ENCODE peak calls at places on chromosomes 7 and 10, in four cellular contexts. One of them, this sample, is unnamed.

GRCh38 chr10:38038107-38038931 is 27.8 kb downstream of the ZNF33A start:
- DNase-seq in A673: no peak
- DNase-seq in ovary: no peak
- DNase-seq in cardiac fibroblast: no peak
- DNase-seq in this sample: peak

GRCh38 chr7:98617051-98617959 is at the start of gene NPTX2:
- DNase-seq in A673: peak
- DNase-seq in ovary: no peak
- DNase-seq in cardiac fibroblast: peak
- DNase-seq in this sample: no peak

GRCh38 chr10:15123749-15124184 is 26.6 kb downstream of the RPP38 start:
- DNase-seq in A673: no peak
- DNase-seq in ovary: no peak
- DNase-seq in cardiac fibroblast: peak
- DNase-seq in this sample: peak

GRCh38 chr10:74011762-74012161 is 13.8 kb downstream of the VCL start:
- DNase-seq in A673: peak
- DNase-seq in ovary: no peak
- DNase-seq in cardiac fibroblast: peak
- DNase-seq in this sample: no peak

GRCh38 chr7:113891031-113891350 is 27.8 kb downstream of the PPP1R3A start:
- DNase-seq in A673: no peak
- DNase-seq in ovary: no peak
- DNase-seq in cardiac fibroblast: no peak
- DNase-seq in this sample: no peak

GRCh38 chr10:112584276-112584675 is 137.3 kb downstream of the VTI1A start:
- DNase-seq in A673: no peak
- DNase-seq in ovary: no peak
- DNase-seq in cardiac fibroblast: no peak
- DNase-seq in this sample: no peak

GRCh38 chr7:96187735-96188622 is 133.9 kb downstream of the SLC25A13 start:
- DNase-seq in A673: peak
- DNase-seq in ovary: no peak
- DNase-seq in cardiac fibroblast: no peak
- DNase-seq in this sample: no peak

GRCh38 chr10:17905491-17905890 is 46.2 kb upstream of the SLC39A12 start:
- DNase-seq in A673: no peak
- DNase-seq in ovary: no peak
- DNase-seq in cardiac fibroblast: peak
- DNase-seq in this sample: no peak

GRCh38 chr10:101135151-101136006 is 4.3 kb downstream of the TLX1 start:
- DNase-seq in A673: no peak
- DNase-seq in ovary: no peak
- DNase-seq in cardiac fibroblast: no peak
- DNase-seq in this sample: no peak

GRCh38 chr10:78260141-78260540 is 226.5 kb downstream of the RPS24 start:
- DNase-seq in A673: no peak
- DNase-seq in ovary: no peak
- DNase-seq in cardiac fibroblast: peak
- DNase-seq in this sample: no peak

GRCh38 chr10:5817322-5818047 is 4.3 kb upstream of the GDI2 start:
- DNase-seq in A673: no peak
- DNase-seq in ovary: no peak
- DNase-seq in cardiac fibroblast: no peak
- DNase-seq in this sample: no peak

GRCh38 chr10:93566435-93567276 is at the start of gene FFAR4:
- DNase-seq in A673: no peak
- DNase-seq in ovary: no peak
- DNase-seq in cardiac fibroblast: peak
- DNase-seq in this sample: no peak

GRCh38 chr10:3395487-3395886 is 222.9 kb upstream of the PITRM1 start:
- DNase-seq in A673: no peak
- DNase-seq in ovary: no peak
- DNase-seq in cardiac fibroblast: no peak
- DNase-seq in this sample: no peak

GRCh38 chr7:44798649-44799275 is 2.3 kb downstream of the PPIA start:
- DNase-seq in A673: no peak
- DNase-seq in ovary: no peak
- DNase-seq in cardiac fibroblast: no peak
- DNase-seq in this sample: no peak

GRCh38 chr7:100933735-100934134 is 15.6 kb upstream of the MUC3A start:
- DNase-seq in A673: no peak
- DNase-seq in ovary: no peak
- DNase-seq in cardiac fibroblast: no peak
- DNase-seq in this sample: no peak

GRCh38 chr7:55415173-55415778 is 50.1 kb downstream of the LANCL2 start:
- DNase-seq in A673: peak
- DNase-seq in ovary: peak
- DNase-seq in cardiac fibroblast: peak
- DNase-seq in this sample: peak

GRCh38 chr7:55463863-55464262 is 98.7 kb downstream of the LANCL2 start:
- DNase-seq in A673: no peak
- DNase-seq in ovary: no peak
- DNase-seq in cardiac fibroblast: no peak
- DNase-seq in this sample: no peak

GRCh38 chr7:77923419-77923818 is 124.8 kb downstream of the PHTF2 start:
- DNase-seq in A673: no peak
- DNase-seq in ovary: no peak
- DNase-seq in cardiac fibroblast: peak
- DNase-seq in this sample: no peak

GRCh38 chr10:64396105-64396504 is 874.9 kb downstream of the REEP3 start:
- DNase-seq in A673: peak
- DNase-seq in ovary: no peak
- DNase-seq in cardiac fibroblast: peak
- DNase-seq in this sample: no peak

GRCh38 chr10:69435966-69436520 is 15.2 kb upstream of the TSPAN15 start:
- DNase-seq in A673: no peak
- DNase-seq in ovary: no peak
- DNase-seq in cardiac fibroblast: no peak
- DNase-seq in this sample: no peak

GRCh38 chr7:47308808-47309207 is 273.1 kb downstream of the TNS3 start:
- DNase-seq in A673: no peak
- DNase-seq in ovary: no peak
- DNase-seq in cardiac fibroblast: no peak
- DNase-seq in this sample: no peak

GRCh38 chr7:149125189-149125863 is 798 bp downstream of the ZNF425 start:
- DNase-seq in A673: no peak
- DNase-seq in ovary: no peak
- DNase-seq in cardiac fibroblast: peak
- DNase-seq in this sample: no peak

GRCh38 chr10:48551796-48552591 is 52.9 kb downstream of the ARHGAP22 start:
- DNase-seq in A673: peak
- DNase-seq in ovary: peak
- DNase-seq in cardiac fibroblast: peak
- DNase-seq in this sample: no peak

GRCh38 chr7:44277851-44278250 is 47.5 kb downstream of the CAMK2B start:
- DNase-seq in A673: no peak
- DNase-seq in ovary: peak
- DNase-seq in cardiac fibroblast: peak
- DNase-seq in this sample: no peak

GRCh38 chr7:147903871-147904576 is 686.5 kb upstream of the C7orf33 start:
- DNase-seq in A673: no peak
- DNase-seq in ovary: no peak
- DNase-seq in cardiac fibroblast: no peak
- DNase-seq in this sample: no peak

GRCh38 chr7:13742719-13743640 is 246.5 kb downstream of the ETV1 start:
- DNase-seq in A673: peak
- DNase-seq in ovary: no peak
- DNase-seq in cardiac fibroblast: peak
- DNase-seq in this sample: no peak

GRCh38 chr10:132186488-132187413 is at the start of gene DPYSL4:
- DNase-seq in A673: no peak
- DNase-seq in ovary: no peak
- DNase-seq in cardiac fibroblast: peak
- DNase-seq in this sample: no peak

GRCh38 chr10:117551322-117552155 is 9.0 kb downstream of the EMX2 start:
- DNase-seq in A673: no peak
- DNase-seq in ovary: no peak
- DNase-seq in cardiac fibroblast: no peak
- DNase-seq in this sample: no peak

GRCh38 chr7:154532771-154533170 is 470.2 kb downstream of the PAXIP1 start:
- DNase-seq in A673: no peak
- DNase-seq in ovary: no peak
- DNase-seq in cardiac fibroblast: no peak
- DNase-seq in this sample: no peak

GRCh38 chr7:84354866-84355265 is 160.3 kb upstream of the SEMA3A start:
- DNase-seq in A673: no peak
- DNase-seq in ovary: no peak
- DNase-seq in cardiac fibroblast: no peak
- DNase-seq in this sample: no peak

GRCh38 chr7:26348234-26348851 is 56.7 kb downstream of the SNX10 start:
- DNase-seq in A673: no peak
- DNase-seq in ovary: no peak
- DNase-seq in cardiac fibroblast: no peak
- DNase-seq in this sample: no peak

GRCh38 chr10:99711129-99711719 is 20.7 kb downstream of the COX15 start:
- DNase-seq in A673: peak
- DNase-seq in ovary: no peak
- DNase-seq in cardiac fibroblast: peak
- DNase-seq in this sample: no peak

GRCh38 chr7:90455163-90456030 is 14.0 kb upstream of the PTTG1IP2 start:
- DNase-seq in A673: peak
- DNase-seq in ovary: no peak
- DNase-seq in cardiac fibroblast: peak
- DNase-seq in this sample: peak

GRCh38 chr10:21482821-21483220 is 42.7 kb downstream of the SKIDA1 start:
- DNase-seq in A673: no peak
- DNase-seq in ovary: no peak
- DNase-seq in cardiac fibroblast: no peak
- DNase-seq in this sample: no peak

GRCh38 chr7:111741811-111742240 is 179.5 kb upstream of the IMMP2L start:
- DNase-seq in A673: peak
- DNase-seq in ovary: peak
- DNase-seq in cardiac fibroblast: peak
- DNase-seq in this sample: no peak

GRCh38 chr7:66236713-66237303 is 31.7 kb downstream of the TPST1 start:
- DNase-seq in A673: no peak
- DNase-seq in ovary: no peak
- DNase-seq in cardiac fibroblast: no peak
- DNase-seq in this sample: no peak

GRCh38 chr7:82173400-82174021 is 270.1 kb downstream of the CACNA2D1 start:
- DNase-seq in A673: no peak
- DNase-seq in ovary: no peak
- DNase-seq in cardiac fibroblast: no peak
- DNase-seq in this sample: no peak
- TF ChIP-seq CTCF in A673: peak
- TF ChIP-seq CTCF in ovary: no peak
- TF ChIP-seq CTCF in cardiac fibroblast: no peak
- TF ChIP-seq CTCF in this sample: no peak

GRCh38 chr10:102431452-102432124 is 786 bp downstream of the CUEDC2 start:
- DNase-seq in A673: peak
- DNase-seq in ovary: no peak
- DNase-seq in cardiac fibroblast: peak
- DNase-seq in this sample: no peak
- TF ChIP-seq CTCF in A673: no peak
- TF ChIP-seq CTCF in ovary: no peak
- TF ChIP-seq CTCF in cardiac fibroblast: no peak
- TF ChIP-seq CTCF in this sample: no peak

DNA sequence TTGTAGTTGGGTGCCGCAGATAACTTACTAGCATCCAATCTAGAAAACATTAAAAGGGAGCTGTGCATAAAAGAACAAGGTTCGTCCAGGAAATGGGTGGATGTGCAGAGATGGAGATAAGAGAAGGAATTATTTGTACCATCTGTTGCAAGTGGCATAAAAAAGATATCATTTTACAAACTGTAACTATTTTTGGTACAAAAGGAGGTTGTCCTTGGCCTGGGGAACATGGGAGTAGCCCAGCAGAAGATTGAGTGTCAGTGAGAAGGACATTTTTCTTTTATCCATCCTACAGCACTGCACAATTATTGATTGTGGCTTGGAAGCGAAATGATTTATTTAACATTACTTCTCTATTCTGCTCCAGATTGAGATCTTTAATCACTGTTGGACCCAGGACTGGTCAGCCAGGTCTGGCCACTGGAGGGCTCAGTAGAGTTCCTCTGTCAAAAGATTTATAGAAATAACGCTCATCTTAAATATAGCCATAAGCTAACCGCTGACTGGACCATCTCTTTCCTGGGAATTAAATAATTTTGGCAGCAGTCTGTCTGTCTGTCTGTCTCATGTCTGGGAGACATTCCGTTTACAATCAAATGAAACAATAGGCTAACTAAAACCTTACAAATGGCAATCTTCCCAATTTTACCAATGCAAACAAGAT is 254.1 kb downstream of the KIAA1217 start:
- DNase-seq in A673: no peak
- DNase-seq in ovary: no peak
- DNase-seq in cardiac fibroblast: no peak
- DNase-seq in this sample: no peak
- TF ChIP-seq CTCF in A673: peak
- TF ChIP-seq CTCF in ovary: no peak
- TF ChIP-seq CTCF in cardiac fibroblast: peak
- TF ChIP-seq CTCF in this sample: no peak

GRCh38 chr10:124670849-124671248 is 73.3 kb downstream of the FAM53B start:
- DNase-seq in A673: no peak
- DNase-seq in ovary: no peak
- DNase-seq in cardiac fibroblast: no peak
- DNase-seq in this sample: no peak

GRCh38 chr10:124669824-124670654 is 74.1 kb downstream of the FAM53B start:
- DNase-seq in A673: no peak
- DNase-seq in ovary: no peak
- DNase-seq in cardiac fibroblast: no peak
- DNase-seq in this sample: no peak

GRCh38 chr10:124672181-124672638 is 72.0 kb downstream of the FAM53B start:
- DNase-seq in A673: no peak
- DNase-seq in ovary: no peak
- DNase-seq in cardiac fibroblast: no peak
- DNase-seq in this sample: no peak

GRCh38 chr10:124669141-124669823 is 74.9 kb downstream of the FAM53B start:
- DNase-seq in A673: no peak
- DNase-seq in ovary: no peak
- DNase-seq in cardiac fibroblast: no peak
- DNase-seq in this sample: no peak

GRCh38 chr10:124671486-124672075 is 72.6 kb downstream of the FAM53B start:
- DNase-seq in A673: peak
- DNase-seq in ovary: no peak
- DNase-seq in cardiac fibroblast: peak
- DNase-seq in this sample: no peak
- TF ChIP-seq CTCF in A673: peak
- TF ChIP-seq CTCF in ovary: no peak
- TF ChIP-seq CTCF in cardiac fibroblast: peak
- TF ChIP-seq CTCF in this sample: no peak

GRCh38 chr7:131480384-131481315 is 75.8 kb downstream of the PODXL start:
- DNase-seq in A673: peak
- DNase-seq in ovary: no peak
- DNase-seq in cardiac fibroblast: peak
- DNase-seq in this sample: no peak
- TF ChIP-seq CTCF in A673: no peak
- TF ChIP-seq CTCF in ovary: no peak
- TF ChIP-seq CTCF in cardiac fibroblast: no peak
- TF ChIP-seq CTCF in this sample: no peak

This sample was measured in GM06990.